ENCODE peak calls at places on chromosomes 12 and 14, in seven cellular contexts. L is B cell; X is endodermal cell; Z is endothelial cell; Q is stimulated activated CD4-positive, alpha-beta T cell treated with anti-CD3 and anti-CD28 coated beads, Interleukin-4, amount 100 ng/mL, for 24 hours; V is T47D; G is aorta. F is an unnamed sample.

GRCh38 chr14:72812292-72812851 is 81.5 kb downstream of the DPF3 start:
- DNase-seq in G (peak), L (no peak), X (peak), V (peak), Q (no peak), Z (no peak), F (no peak)

GRCh38 chr14:55458800-55459577 is 18.6 kb upstream of the TBPL2 start:
- DNase-seq in V (no peak), L (no peak), X (no peak), Z (no peak), Q (peak), G (no peak), F (no peak)

GRCh38 chr14:53432378-53432802 is 279.3 kb upstream of the DDHD1 start:
- DNase-seq in Z (peak), X (peak), L (peak), V (peak), G (no peak), Q (no peak), F (no peak)

GRCh38 chr12:6921996-6922935 is 5.5 kb upstream of the ATN1 start:
- DNase-seq in V (no peak), X (no peak), G (peak), L (no peak), Q (no peak), Z (no peak), F (no peak)

GRCh38 chr14:70098257-70098809 is 90.4 kb downstream of the SLC8A3 start:
- DNase-seq in Z (no peak), V (no peak), L (no peak), X (no peak), Q (no peak), G (no peak), F (no peak)

GRCh38 chr12:32897688-32898573 is 1.4 kb upstream of the PKP2 start:
- DNase-seq in L (no peak), V (no peak), X (no peak), Z (no peak), Q (no peak), G (no peak), F (no peak)

GRCh38 chr14:87111741-87112140 is 881.2 kb downstream of the GALC start:
- DNase-seq in V (no peak), L (no peak), X (no peak), Z (no peak), G (no peak), Q (no peak), F (no peak)

GRCh38 chr12:1559729-1560128 is 34.7 kb downstream of the FBXL14 start:
- DNase-seq in Q (no peak), L (no peak), V (no peak), Z (no peak), X (peak), G (no peak), F (no peak)

GRCh38 chr12:68428724-68429580 is 96.8 kb upstream of the MDM1 start:
- DNase-seq in X (no peak), Q (no peak), G (no peak), V (no peak), L (no peak), Z (no peak), F (no peak)

GRCh38 chr12:46468159-46468558 is 95.6 kb upstream of the SLC38A2 start:
- DNase-seq in Q (no peak), G (peak), L (no peak), V (no peak), X (no peak), Z (no peak), F (no peak)

GRCh38 chr14:39467889-39468524 is 35.8 kb upstream of the FBXO33 start:
- DNase-seq in Q (peak), V (peak), Z (peak), X (peak), L (no peak), G (no peak), F (no peak)

GRCh38 chr12:94570161-94570560 is 80.2 kb downstream of the TMCC3 start:
- DNase-seq in L (no peak), V (no peak), Z (no peak), G (no peak), X (no peak), Q (no peak), F (no peak)

GRCh38 chr14:65184032-65184764 is 81.9 kb upstream of the MAX start:
- DNase-seq in Z (no peak), V (no peak), L (no peak), Q (no peak), X (no peak), G (no peak), F (no peak)

GRCh38 chr14:89977668-89978067 is 21.9 kb downstream of the TDP1 start:
- DNase-seq in Z (no peak), X (no peak), G (no peak), V (no peak), L (no peak), Q (no peak), F (no peak)

GRCh38 chr12:85866929-85867776 is 6.9 kb upstream of the NTS start:
- DNase-seq in L (peak), X (peak), Q (no peak), G (no peak), V (peak), Z (peak), F (peak)

GRCh38 chr12:96811083-96811482 is 96.0 kb upstream of the NEDD1 start:
- DNase-seq in G (no peak), V (peak), L (no peak), Q (no peak), X (no peak), Z (no peak), F (no peak)

GRCh38 chr12:92185052-92185451 is 39.4 kb upstream of the BTG1 start:
- DNase-seq in V (no peak), L (peak), X (no peak), Q (peak), Z (no peak), G (no peak), F (no peak)

GRCh38 chr14:64702493-64703392 is 1.5 kb upstream of the PLEKHG3 start:
- DNase-seq in V (peak), G (no peak), Q (no peak), X (peak), L (no peak), Z (peak), F (peak)

GRCh38 chr12:32399045-32399372 is 349 bp upstream of the FGD4 start:
- DNase-seq in G (no peak), L (no peak), Q (no peak), Z (no peak), X (no peak), V (no peak), F (no peak)

GRCh38 chr12:52837341-52837741 is 3.2 kb upstream of the KRT79 start:
- DNase-seq in L (no peak), Z (no peak), G (peak), Q (no peak), V (no peak), X (no peak), F (no peak)

GRCh38 chr12:29499235-29499634 is 1.7 kb upstream of the OVCH1 start:
- DNase-seq in Q (no peak), X (no peak), Z (no peak), V (no peak), G (no peak), L (no peak), F (no peak)

GRCh38 chr12:38776657-38777056 is 128.7 kb downstream of the CPNE8 start:
- DNase-seq in G (no peak), Q (no peak), V (no peak), X (no peak), Z (no peak), L (no peak), F (no peak)

GRCh38 chr14:68468437-68469207 is 324.2 kb downstream of the ZFP36L1 start:
- DNase-seq in X (no peak), Q (peak), G (no peak), L (no peak), Z (no peak), V (peak), F (no peak)

GRCh38 chr12:81143057-81143456 is 65.2 kb downstream of the ACSS3 start:
- DNase-seq in G (no peak), X (no peak), L (no peak), Z (no peak), Q (no peak), V (peak), F (peak)

GRCh38 chr12:89384050-89384749 is 31.9 kb upstream of the DUSP6 start:
- DNase-seq in G (peak), Q (no peak), X (peak), Z (peak), L (no peak), V (peak), F (peak)

F was measured in prostate gland.